ENCODE peak calls at places on chromosomes 4 and X, in nine cellular contexts. G is upper lobe of left lung, P is stomach, M is prostate gland, F is K562, V is breast epithelium, H is sigmoid colon, B is HCT116, E is suprapubic skin. S is an unnamed sample. For H3K9me3, the result is how much of the 10 kb centered on the place peaks cover.

GRCh38 chr4:15013585-15013984 is 11.3 kb downstream of the CPEB2 start:
- DNase-seq in F (no peak), P (no peak), E (no peak), G (no peak), M (no peak), H (no peak), B (no peak), V (no peak), S (no peak)

GRCh38 chr4:139887378-139887801 is 221.8 kb downstream of the MGST2 start:
- DNase-seq in F (no peak), B (no peak), V (no peak), E (no peak), G (no peak), H (no peak), P (no peak), M (no peak), S (no peak)

GRCh38 chr4:186587416-186588018 is 32.1 kb upstream of the MTNR1A start:
- DNase-seq in M (peak), F (peak), P (peak), H (peak), V (no peak), B (peak), E (peak), G (no peak), S (peak)

GRCh38 chr4:155929833-155930232 is 23.8 kb downstream of the CTSO start:
- DNase-seq in E (no peak), B (no peak), V (no peak), H (no peak), G (no peak), M (no peak), F (no peak), P (no peak), S (no peak)

GRCh38 chrX:150693782-150694574 is 782 bp downstream of the MTMR1 start:
- DNase-seq in F (peak), H (peak), P (peak), B (peak), V (peak), M (peak), E (peak), G (peak), S (peak)

GRCh38 chr4:15955670-15956069 is 7.3 kb downstream of the FGFBP2 start:
- DNase-seq in V (no peak), E (no peak), F (no peak), G (no peak), M (no peak), B (peak), H (no peak), P (no peak), S (no peak)

GRCh38 chr4:103091601-103092223 is 7.9 kb downstream of the BDH2 start:
- DNase-seq in F (peak), H (no peak), M (peak), P (no peak), B (peak), G (no peak), E (no peak), V (no peak), S (peak)

GRCh38 chr4:169024762-169025161 is 14.7 kb upstream of the CBR4 start:
- DNase-seq in M (peak), G (no peak), E (no peak), P (no peak), H (no peak), F (no peak), B (peak), V (no peak), S (no peak)

GRCh38 chrX:68652327-68652930 is 5.0 kb downstream of the STARD8 start:
- DNase-seq in F (no peak), E (no peak), P (no peak), B (no peak), M (no peak), G (no peak), V (no peak), H (no peak), S (no peak)

GRCh38 chr4:99404595-99405287 is 30.4 kb downstream of the ADH7 start:
- DNase-seq in B (peak), V (no peak), H (no peak), F (no peak), P (no peak), E (no peak), G (no peak), M (no peak), S (no peak)

GRCh38 chr4:183182873-183183725 is 84.0 kb downstream of the WWC2 start:
- DNase-seq in P (no peak), G (no peak), E (no peak), V (no peak), M (no peak), F (no peak), B (peak), H (no peak), S (no peak)

GRCh38 chrX:154805696-154806091 is 409 bp upstream of the MPP1 start:
- DNase-seq in F (no peak), P (no peak), H (no peak), M (no peak), B (no peak), V (no peak), G (no peak), E (no peak), S (no peak)

DNA sequence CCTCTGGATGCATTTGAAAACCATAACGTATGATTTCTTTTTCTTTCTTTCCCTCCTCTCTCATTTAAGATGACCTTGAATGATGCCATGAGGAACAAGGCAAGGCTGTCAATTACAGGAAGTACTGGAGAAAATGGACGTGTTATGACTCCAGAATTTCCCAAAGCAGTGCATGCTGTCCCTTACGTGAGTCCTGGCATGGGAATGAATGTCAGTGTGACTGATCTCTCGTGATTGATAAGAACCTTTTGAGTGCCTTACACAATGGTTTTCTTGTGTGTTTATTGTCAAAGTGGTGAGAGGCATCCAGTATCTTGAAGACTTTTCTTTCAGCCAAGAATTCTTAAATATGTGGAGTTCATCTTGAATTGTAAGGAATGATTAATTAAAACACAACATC is 142.8 kb downstream of the GRIA2 start:
- DNase-seq in B (no peak), M (no peak), F (no peak), H (no peak), G (no peak), E (no peak), P (no peak), V (no peak), S (no peak)
- H3K9me3 ChIP-seq in B (under half), M (under half), F (under half), H (under half), G (under half), E (under half), P (under half), V (under half), S (under half)

GRCh38 chrX:13432776-13433605 is 113.1 kb upstream of the ATXN3L start:
- DNase-seq in E (no peak), V (no peak), M (no peak), B (no peak), G (no peak), F (no peak), P (no peak), H (no peak), S (no peak)
- TF ChIP-seq POLR2AphosphoS5 in E (no peak), V (no peak), M (no peak), B (no peak), G (no peak), F (no peak), P (no peak), H (peak), S (no peak)

GRCh38 chr4:67762091-67762490 is 7.9 kb upstream of the GNRHR start:
- DNase-seq in P (no peak), E (no peak), F (no peak), V (no peak), B (no peak), H (no peak), M (no peak), G (no peak), S (no peak)
- H3K9me3 ChIP-seq in P (under half), E (under half), F (under half), V (under half), B (under half), H (under half), M (under half), G (under half), S (under half)

DNA sequence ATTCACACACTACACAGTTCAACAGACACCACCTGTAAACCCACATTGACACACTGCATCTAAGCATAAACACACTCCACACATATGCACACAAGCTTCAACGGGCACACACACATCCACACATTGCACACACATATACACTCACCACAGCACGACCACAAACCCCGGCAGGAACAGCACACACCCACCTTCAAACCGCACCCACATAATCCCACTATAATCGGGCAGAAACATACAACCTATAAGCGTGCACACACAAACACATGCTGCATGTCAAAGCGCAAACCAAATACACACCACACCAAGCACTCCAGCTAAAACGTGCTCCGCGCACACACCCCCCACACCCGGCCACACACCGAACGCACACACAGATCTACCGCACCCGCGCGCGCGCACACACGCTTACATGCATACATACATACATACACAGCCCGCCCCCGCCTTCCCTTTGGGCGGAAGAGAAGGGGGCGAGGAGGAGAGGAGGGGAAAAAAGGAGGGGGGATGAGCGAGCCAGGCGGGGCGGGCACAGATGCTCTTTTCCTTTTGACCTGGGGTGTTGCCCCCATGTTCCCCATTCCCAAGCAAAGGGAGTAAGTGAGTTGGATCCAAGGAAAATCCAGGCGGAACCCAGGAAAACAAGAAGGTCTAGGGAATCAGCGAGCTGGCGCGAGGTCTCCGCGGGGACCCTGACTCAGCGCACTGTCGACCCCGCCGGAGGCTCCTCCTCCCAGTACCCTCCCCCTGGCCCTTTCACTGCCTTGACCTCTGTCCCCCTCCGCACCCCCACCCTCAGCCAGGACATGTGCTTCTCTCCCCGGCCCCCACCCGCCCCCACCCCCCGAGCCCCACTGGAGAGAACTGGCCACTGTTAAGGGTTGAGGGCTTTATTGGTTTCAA is 9.9 kb downstream of the ARHGAP36 start:
- DNase-seq in B (no peak), E (no peak), F (no peak), H (no peak), G (no peak), V (no peak), P (no peak), M (no peak), S (no peak)
- TF ChIP-seq POLR2AphosphoS5 in B (no peak), E (no peak), F (no peak), H (no peak), G (no peak), V (no peak), P (no peak), M (no peak), S (no peak)

GRCh38 chrX:73849054-73849453 is 286.1 kb downstream of the CHIC1 start:
- DNase-seq in H (no peak), F (no peak), E (no peak), V (no peak), B (no peak), P (no peak), M (no peak), G (no peak), S (no peak)

GRCh38 chrX:73852022-73852421 is 289.0 kb downstream of the CHIC1 start:
- DNase-seq in F (no peak), E (no peak), G (no peak), H (no peak), P (no peak), V (no peak), M (no peak), B (no peak), S (no peak)

GRCh38 chrX:73850124-73851013 is 287.4 kb downstream of the CHIC1 start:
- DNase-seq in V (no peak), B (peak), M (no peak), E (no peak), P (peak), H (peak), G (no peak), F (peak), S (peak)

GRCh38 chrX:73851014-73852009 is 288.3 kb downstream of the CHIC1 start:
- DNase-seq in F (peak), H (peak), G (no peak), B (no peak), E (no peak), V (no peak), M (no peak), P (peak), S (peak)

DNA sequence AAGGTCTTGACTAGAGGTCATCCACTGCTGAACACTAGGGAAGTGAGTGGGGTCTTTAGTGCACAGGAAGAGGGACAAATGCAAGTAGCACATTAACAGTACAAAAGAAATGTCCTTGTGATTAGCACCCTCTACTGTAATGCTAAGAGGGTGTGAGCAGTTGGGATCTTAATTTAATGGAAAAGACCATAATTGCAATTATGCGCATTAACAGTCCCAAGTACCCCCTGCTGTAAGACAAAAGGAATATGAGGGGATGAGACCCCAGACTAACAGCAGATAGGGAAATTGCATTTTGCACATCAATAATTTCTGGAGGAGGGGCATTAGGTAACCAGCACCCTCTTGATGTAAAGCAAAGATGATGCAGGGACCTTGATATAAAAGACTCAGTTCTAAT is 285.0 kb downstream of the CHIC1 start:
- DNase-seq in F (no peak), V (no peak), B (no peak), P (no peak), H (no peak), M (no peak), E (no peak), G (no peak), S (no peak)
- H3K9me3 ChIP-seq in F (under half), V (under half), B (under half), P (under half), H (under half), M (under half), E (under half), G (under half), S (under half)